ENCODE peak calls at places on chromosomes 13 and 19, in ten cellular contexts. One of them, this sample, is unnamed.

GRCh38 chr13:30125422-30126073 is 181.8 kb downstream of the KATNAL1 start:
- DNase-seq in MCF 10A: peak; percentile 95
- DNase-seq in CD4-positive, alpha-beta T cell: no peak
- DNase-seq in left lung: no peak
- DNase-seq in neural crest cell: no peak
- DNase-seq in lower lobe of right lung: no peak
- DNase-seq in B cell: no peak
- DNase-seq in cardiac fibroblast: peak; percentile 92
- DNase-seq in PC-9: peak; percentile 80
- DNase-seq in HFF-Myc: peak; percentile 77
- DNase-seq in this sample: no peak

GRCh38 chr13:80137994-80138393 is 202.9 kb downstream of the SPRY2 start:
- DNase-seq in lower lobe of right lung: no peak
- DNase-seq in CD4-positive, alpha-beta T cell: no peak
- DNase-seq in MCF 10A: no peak
- DNase-seq in HFF-Myc: no peak
- DNase-seq in B cell: no peak
- DNase-seq in neural crest cell: no peak
- DNase-seq in cardiac fibroblast: no peak
- DNase-seq in left lung: no peak
- DNase-seq in PC-9: no peak
- DNase-seq in this sample: no peak

GRCh38 chr13:53074119-53074518 is 45.5 kb downstream of the OLFM4 start:
- DNase-seq in cardiac fibroblast: no peak
- DNase-seq in neural crest cell: no peak
- DNase-seq in CD4-positive, alpha-beta T cell: no peak
- DNase-seq in PC-9: no peak
- DNase-seq in lower lobe of right lung: no peak
- DNase-seq in B cell: no peak
- DNase-seq in MCF 10A: no peak
- DNase-seq in left lung: no peak
- DNase-seq in HFF-Myc: no peak
- DNase-seq in this sample: no peak

GRCh38 chr19:29630661-29631060 is 24.6 kb downstream of the POP4 start:
- DNase-seq in PC-9: no peak
- DNase-seq in cardiac fibroblast: no peak
- DNase-seq in HFF-Myc: no peak
- DNase-seq in CD4-positive, alpha-beta T cell: no peak
- DNase-seq in left lung: no peak
- DNase-seq in neural crest cell: no peak
- DNase-seq in MCF 10A: no peak
- DNase-seq in lower lobe of right lung: no peak
- DNase-seq in B cell: no peak
- DNase-seq in this sample: no peak

GRCh38 chr19:58356971-58357797 is 3.9 kb upstream of the A1BG start:
- DNase-seq in HFF-Myc: no peak
- DNase-seq in cardiac fibroblast: peak; percentile 38
- DNase-seq in neural crest cell: no peak
- DNase-seq in lower lobe of right lung: peak; percentile 41
- DNase-seq in CD4-positive, alpha-beta T cell: no peak
- DNase-seq in MCF 10A: no peak
- DNase-seq in left lung: peak; percentile 70
- DNase-seq in PC-9: no peak
- DNase-seq in B cell: no peak
- DNase-seq in this sample: no peak

GRCh38 chr19:3346677-3347353 is 19.6 kb upstream of the NFIC start:
- DNase-seq in MCF 10A: peak; percentile 92
- DNase-seq in PC-9: no peak
- DNase-seq in lower lobe of right lung: no peak
- DNase-seq in cardiac fibroblast: peak; percentile 59
- DNase-seq in CD4-positive, alpha-beta T cell: no peak
- DNase-seq in HFF-Myc: no peak
- DNase-seq in left lung: no peak
- DNase-seq in neural crest cell: no peak
- DNase-seq in B cell: no peak
- DNase-seq in this sample: no peak

GRCh38 chr13:79581870-79582315 is 100.9 kb downstream of the NDFIP2 start:
- DNase-seq in PC-9: no peak
- DNase-seq in left lung: peak; percentile 43
- DNase-seq in neural crest cell: no peak
- DNase-seq in lower lobe of right lung: no peak
- DNase-seq in B cell: no peak
- DNase-seq in cardiac fibroblast: peak; percentile 63
- DNase-seq in MCF 10A: peak; percentile 84
- DNase-seq in CD4-positive, alpha-beta T cell: no peak
- DNase-seq in HFF-Myc: peak; percentile 11
- DNase-seq in this sample: no peak

GRCh38 chr13:43180036-43180660 is 156.8 kb downstream of the DNAJC15 start:
- DNase-seq in PC-9: no peak
- DNase-seq in lower lobe of right lung: no peak
- DNase-seq in CD4-positive, alpha-beta T cell: no peak
- DNase-seq in HFF-Myc: no peak
- DNase-seq in neural crest cell: no peak
- DNase-seq in MCF 10A: no peak
- DNase-seq in B cell: no peak
- DNase-seq in left lung: no peak
- DNase-seq in cardiac fibroblast: no peak
- DNase-seq in this sample: no peak

GRCh38 chr13:50594276-50594970 is 249.1 kb downstream of the DLEU7 start:
- DNase-seq in cardiac fibroblast: no peak
- DNase-seq in CD4-positive, alpha-beta T cell: no peak
- DNase-seq in lower lobe of right lung: no peak
- DNase-seq in PC-9: no peak
- DNase-seq in left lung: no peak
- DNase-seq in HFF-Myc: no peak
- DNase-seq in MCF 10A: no peak
- DNase-seq in B cell: peak; percentile 97
- DNase-seq in neural crest cell: peak; percentile 18
- DNase-seq in this sample: peak; percentile 20

GRCh38 chr13:48490241-48490640 is 42.6 kb downstream of the RCBTB2 start:
- DNase-seq in MCF 10A: no peak
- DNase-seq in HFF-Myc: no peak
- DNase-seq in cardiac fibroblast: no peak
- DNase-seq in B cell: no peak
- DNase-seq in neural crest cell: no peak
- DNase-seq in CD4-positive, alpha-beta T cell: no peak
- DNase-seq in left lung: no peak
- DNase-seq in PC-9: no peak
- DNase-seq in lower lobe of right lung: no peak
- DNase-seq in this sample: no peak

GRCh38 chr13:73390100-73390499 is 331.3 kb downstream of the KLF5 start:
- DNase-seq in MCF 10A: no peak
- DNase-seq in lower lobe of right lung: no peak
- DNase-seq in CD4-positive, alpha-beta T cell: no peak
- DNase-seq in B cell: no peak
- DNase-seq in neural crest cell: no peak
- DNase-seq in HFF-Myc: no peak
- DNase-seq in left lung: no peak
- DNase-seq in PC-9: no peak
- DNase-seq in cardiac fibroblast: no peak
- DNase-seq in this sample: no peak

GRCh38 chr19:44807652-44808462 is 1.0 kb upstream of the BCAM start:
- DNase-seq in HFF-Myc: no peak
- DNase-seq in neural crest cell: peak; percentile 63
- DNase-seq in B cell: no peak
- DNase-seq in CD4-positive, alpha-beta T cell: no peak
- DNase-seq in cardiac fibroblast: peak; percentile 35
- DNase-seq in MCF 10A: peak; percentile 48
- DNase-seq in PC-9: peak; percentile 92
- DNase-seq in lower lobe of right lung: peak; percentile 80
- DNase-seq in left lung: peak; percentile 84
- DNase-seq in this sample: peak; percentile 73

GRCh38 chr19:2561895-2562294 is 86.0 kb downstream of the GADD45B start:
- DNase-seq in CD4-positive, alpha-beta T cell: peak; percentile 62
- DNase-seq in lower lobe of right lung: peak; percentile 42
- DNase-seq in neural crest cell: no peak
- DNase-seq in HFF-Myc: no peak
- DNase-seq in MCF 10A: peak; percentile 23
- DNase-seq in left lung: peak; percentile 59
- DNase-seq in PC-9: no peak
- DNase-seq in B cell: peak; percentile 91
- DNase-seq in cardiac fibroblast: no peak
- DNase-seq in this sample: no peak

GRCh38 chr13:50222569-50223332 is 207.5 kb downstream of the KCNRG start:
- DNase-seq in cardiac fibroblast: peak; percentile 93
- DNase-seq in HFF-Myc: peak; percentile 51
- DNase-seq in MCF 10A: peak; percentile 95
- DNase-seq in neural crest cell: no peak
- DNase-seq in lower lobe of right lung: peak; percentile 81
- DNase-seq in CD4-positive, alpha-beta T cell: peak; percentile 4
- DNase-seq in left lung: peak; percentile 87
- DNase-seq in B cell: no peak
- DNase-seq in PC-9: no peak
- DNase-seq in this sample: no peak

GRCh38 chr13:111505175-111505777 is 184.8 kb downstream of the TEX29 start:
- DNase-seq in cardiac fibroblast: peak; percentile 2
- DNase-seq in B cell: no peak
- DNase-seq in PC-9: no peak
- DNase-seq in lower lobe of right lung: no peak
- DNase-seq in HFF-Myc: no peak
- DNase-seq in left lung: no peak
- DNase-seq in neural crest cell: peak; percentile 52
- DNase-seq in CD4-positive, alpha-beta T cell: no peak
- DNase-seq in MCF 10A: no peak
- DNase-seq in this sample: no peak

GRCh38 chr19:43229315-43229714 is 23.9 kb upstream of the PSG4 start:
- DNase-seq in PC-9: peak; percentile 39
- DNase-seq in MCF 10A: peak; percentile 43
- DNase-seq in neural crest cell: no peak
- DNase-seq in CD4-positive, alpha-beta T cell: no peak
- DNase-seq in B cell: no peak
- DNase-seq in HFF-Myc: no peak
- DNase-seq in cardiac fibroblast: peak; percentile 58
- DNase-seq in left lung: no peak
- DNase-seq in lower lobe of right lung: no peak
- DNase-seq in this sample: no peak
- TF ChIP-seq CTCF in PC-9: peak; percentile 56
- TF ChIP-seq CTCF in MCF 10A: peak; percentile 33
- TF ChIP-seq CTCF in neural crest cell: no peak
- TF ChIP-seq CTCF in CD4-positive, alpha-beta T cell: no peak
- TF ChIP-seq CTCF in B cell: no peak
- TF ChIP-seq CTCF in HFF-Myc: no peak
- TF ChIP-seq CTCF in cardiac fibroblast: peak; percentile 33
- TF ChIP-seq CTCF in left lung: no peak
- TF ChIP-seq CTCF in lower lobe of right lung: no peak
- TF ChIP-seq CTCF in this sample: no peak

GRCh38 chr19:37362733-37363132 is 8.2 kb upstream of the ZNF527 start:
- DNase-seq in neural crest cell: no peak
- DNase-seq in PC-9: no peak
- DNase-seq in B cell: no peak
- DNase-seq in lower lobe of right lung: no peak
- DNase-seq in CD4-positive, alpha-beta T cell: no peak
- DNase-seq in MCF 10A: no peak
- DNase-seq in cardiac fibroblast: peak; percentile 17
- DNase-seq in HFF-Myc: no peak
- DNase-seq in left lung: no peak
- DNase-seq in this sample: no peak
- TF ChIP-seq CTCF in neural crest cell: peak; percentile 15
- TF ChIP-seq CTCF in PC-9: peak; percentile 32
- TF ChIP-seq CTCF in B cell: no peak
- TF ChIP-seq CTCF in lower lobe of right lung: no peak
- TF ChIP-seq CTCF in CD4-positive, alpha-beta T cell: no peak
- TF ChIP-seq CTCF in MCF 10A: no peak
- TF ChIP-seq CTCF in cardiac fibroblast: peak; percentile 7
- TF ChIP-seq CTCF in HFF-Myc: peak; percentile 3
- TF ChIP-seq CTCF in left lung: no peak
- TF ChIP-seq CTCF in this sample: peak; percentile 25

GRCh38 chr19:16376241-16376640 is 51.6 kb downstream of the KLF2 start:
- DNase-seq in left lung: no peak
- DNase-seq in PC-9: no peak
- DNase-seq in cardiac fibroblast: no peak
- DNase-seq in lower lobe of right lung: no peak
- DNase-seq in HFF-Myc: no peak
- DNase-seq in CD4-positive, alpha-beta T cell: no peak
- DNase-seq in B cell: no peak
- DNase-seq in neural crest cell: no peak
- DNase-seq in MCF 10A: no peak
- DNase-seq in this sample: no peak

GRCh38 chr19:16375157-16375935 is 50.7 kb downstream of the KLF2 start:
- DNase-seq in B cell: no peak
- DNase-seq in HFF-Myc: no peak
- DNase-seq in CD4-positive, alpha-beta T cell: no peak
- DNase-seq in left lung: no peak
- DNase-seq in MCF 10A: no peak
- DNase-seq in neural crest cell: no peak
- DNase-seq in cardiac fibroblast: no peak
- DNase-seq in lower lobe of right lung: no peak
- DNase-seq in PC-9: no peak
- DNase-seq in this sample: no peak

GRCh38 chr19:16377521-16377920 is 52.9 kb downstream of the KLF2 start:
- DNase-seq in CD4-positive, alpha-beta T cell: no peak
- DNase-seq in HFF-Myc: no peak
- DNase-seq in left lung: no peak
- DNase-seq in PC-9: no peak
- DNase-seq in neural crest cell: no peak
- DNase-seq in B cell: no peak
- DNase-seq in lower lobe of right lung: no peak
- DNase-seq in cardiac fibroblast: no peak
- DNase-seq in MCF 10A: no peak
- DNase-seq in this sample: no peak

GRCh38 chr19:16375936-16376185 is 51.2 kb downstream of the KLF2 start:
- DNase-seq in left lung: no peak
- DNase-seq in HFF-Myc: no peak
- DNase-seq in lower lobe of right lung: no peak
- DNase-seq in neural crest cell: no peak
- DNase-seq in cardiac fibroblast: no peak
- DNase-seq in CD4-positive, alpha-beta T cell: no peak
- DNase-seq in MCF 10A: no peak
- DNase-seq in PC-9: no peak
- DNase-seq in B cell: no peak
- DNase-seq in this sample: no peak

DNA sequence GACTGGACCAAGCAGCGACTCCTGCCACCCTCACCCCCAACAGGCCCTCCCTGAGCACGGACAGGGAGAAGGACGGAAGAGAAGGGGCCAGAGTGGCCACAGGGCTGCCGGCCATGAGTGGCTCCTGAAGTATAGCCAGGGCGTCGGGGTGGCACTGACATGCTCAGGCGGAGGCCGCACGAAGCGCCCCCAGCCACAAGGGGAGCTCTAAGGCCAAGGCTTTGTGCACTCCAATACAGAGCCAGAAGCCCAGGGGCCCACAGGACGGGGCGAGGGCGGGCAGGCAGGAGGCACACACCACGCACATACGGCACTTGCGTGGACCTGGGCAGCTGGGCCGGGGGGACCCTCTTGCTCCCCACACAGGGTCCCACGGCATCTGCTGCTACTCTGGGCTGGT is 52.0 kb downstream of the KLF2 start:
- DNase-seq in HFF-Myc: no peak
- DNase-seq in PC-9: no peak
- DNase-seq in cardiac fibroblast: no peak
- DNase-seq in CD4-positive, alpha-beta T cell: peak; percentile 49
- DNase-seq in MCF 10A: peak; percentile 5
- DNase-seq in left lung: no peak
- DNase-seq in lower lobe of right lung: no peak
- DNase-seq in B cell: no peak
- DNase-seq in neural crest cell: peak; percentile 27
- DNase-seq in this sample: no peak
- TF ChIP-seq CTCF in HFF-Myc: peak; percentile 48
- TF ChIP-seq CTCF in PC-9: peak; percentile 68
- TF ChIP-seq CTCF in cardiac fibroblast: peak; percentile 41
- TF ChIP-seq CTCF in CD4-positive, alpha-beta T cell: peak; percentile 28
- TF ChIP-seq CTCF in MCF 10A: peak; percentile 22
- TF ChIP-seq CTCF in left lung: no peak
- TF ChIP-seq CTCF in lower lobe of right lung: peak; percentile 39
- TF ChIP-seq CTCF in B cell: peak; percentile 52
- TF ChIP-seq CTCF in neural crest cell: peak; percentile 51
- TF ChIP-seq CTCF in this sample: peak; percentile 56

GRCh38 chr19:5030822-5031221 is 61.9 kb downstream of the KDM4B start:
- DNase-seq in CD4-positive, alpha-beta T cell: no peak
- DNase-seq in lower lobe of right lung: no peak
- DNase-seq in left lung: peak; percentile 72
- DNase-seq in neural crest cell: no peak
- DNase-seq in HFF-Myc: no peak
- DNase-seq in B cell: no peak
- DNase-seq in PC-9: no peak
- DNase-seq in MCF 10A: no peak
- DNase-seq in cardiac fibroblast: no peak
- DNase-seq in this sample: no peak
- TF ChIP-seq CTCF in CD4-positive, alpha-beta T cell: no peak
- TF ChIP-seq CTCF in lower lobe of right lung: no peak
- TF ChIP-seq CTCF in left lung: no peak
- TF ChIP-seq CTCF in neural crest cell: no peak
- TF ChIP-seq CTCF in HFF-Myc: no peak
- TF ChIP-seq CTCF in B cell: no peak
- TF ChIP-seq CTCF in PC-9: no peak
- TF ChIP-seq CTCF in MCF 10A: no peak
- TF ChIP-seq CTCF in cardiac fibroblast: no peak
- TF ChIP-seq CTCF in this sample: no peak

This sample was measured in progenitor cell of endocrine pancreas.